ENCODE peak calls at places on chromosomes 5 and 9, in six cellular contexts. M is GM23338, K is uterus, J is sigmoid colon, G is body of pancreas, V is HL-60. L is an unnamed sample.

GRCh38 chr9:15282567-15282966 is 24.4 kb downstream of the TTC39B start:
- DNase-seq in V (no peak), M (no peak), G (no peak), K (no peak), J (no peak), L (no peak)

GRCh38 chr5:157309796-157310195 is 43.9 kb downstream of the CYFIP2 start:
- DNase-seq in K (no peak), G (no peak), M (peak), J (no peak), V (no peak), L (no peak)

GRCh38 chr5:154110781-154111180 is 72.0 kb downstream of the MFAP3 start:
- DNase-seq in M (no peak), V (no peak), J (no peak), K (no peak), G (no peak), L (no peak)

GRCh38 chr9:89313842-89314241 is 2.8 kb downstream of the CKS2 start:
- DNase-seq in J (no peak), V (no peak), G (no peak), M (no peak), K (no peak), L (no peak)

GRCh38 chr9:121870271-121870670 is 218.8 kb downstream of the DAB2IP start:
- DNase-seq in V (no peak), G (no peak), J (no peak), K (no peak), M (no peak), L (no peak)

GRCh38 chr5:111532873-111533272 is 20.5 kb upstream of the STARD4 start:
- DNase-seq in M (no peak), V (no peak), K (no peak), G (no peak), J (no peak), L (no peak)

GRCh38 chr9:3498691-3499090 is 27.1 kb downstream of the RFX3 start:
- DNase-seq in V (no peak), K (no peak), J (no peak), M (no peak), G (peak), L (no peak)

GRCh38 chr9:93592389-93593021 is 16.1 kb downstream of the PHF2 start:
- DNase-seq in V (no peak), G (no peak), J (no peak), M (peak), K (no peak), L (no peak)

GRCh38 chr5:169139381-169140125 is 161.4 kb downstream of the SLIT3 start:
- DNase-seq in M (no peak), V (no peak), G (peak), K (peak), J (no peak), L (peak)

GRCh38 chr9:108996653-108997052 is 16.6 kb downstream of the CTNNAL1 start:
- DNase-seq in G (no peak), K (no peak), J (no peak), V (no peak), M (no peak), L (no peak)

GRCh38 chr5:57499262-57500050 is 16.8 kb upstream of the ACTBL2 start:
- DNase-seq in J (no peak), K (no peak), G (peak), V (no peak), M (peak), L (no peak)

GRCh38 chr5:40221796-40222195 is 457.9 kb upstream of the PTGER4 start:
- DNase-seq in M (no peak), K (no peak), V (no peak), G (no peak), J (no peak), L (no peak)

GRCh38 chr9:87285183-87285582 is 212.5 kb upstream of the DAPK1 start:
- DNase-seq in G (peak), K (no peak), M (no peak), V (no peak), J (no peak), L (no peak)

GRCh38 chr9:77495834-77496671 is 152.1 kb downstream of the GNA14 start:
- DNase-seq in G (peak), J (peak), V (no peak), K (peak), M (peak), L (no peak)

GRCh38 chr5:78771260-78772240 is 123.0 kb upstream of the LHFPL2 start:
- DNase-seq in K (peak), V (no peak), J (no peak), M (no peak), G (no peak), L (no peak)

GRCh38 chr5:88674262-88675158 is 208.5 kb downstream of the MEF2C start:
- DNase-seq in G (no peak), J (no peak), M (peak), V (no peak), K (no peak), L (no peak)

GRCh38 chr5:51389326-51389581 is 6.0 kb downstream of the ISL1 start:
- DNase-seq in V (no peak), J (no peak), G (no peak), M (peak), K (no peak), L (no peak)

GRCh38 chr5:151298063-151298462 is 5.5 kb downstream of the SLC36A3 start:
- DNase-seq in M (peak), J (no peak), K (no peak), V (peak), G (peak), L (no peak)

GRCh38 chr5:179795049-179795862 is 1.5 kb downstream of the LTC4S start:
- DNase-seq in J (peak), M (peak), G (peak), K (peak), V (no peak), L (no peak)

GRCh38 chr5:180866296-180866695 is 5.2 kb upstream of the ZFP62 start:
- DNase-seq in V (no peak), J (no peak), K (no peak), G (no peak), M (no peak), L (no peak)

GRCh38 chr9:76987594-76988200 is 31.8 kb upstream of the FOXB2 start:
- DNase-seq in G (peak), J (no peak), K (peak), M (peak), V (peak), L (no peak)

GRCh38 chr5:138018844-138019243 is 14.0 kb downstream of the FAM13B start:
- DNase-seq in M (peak), J (no peak), V (no peak), K (no peak), G (no peak), L (no peak)

GRCh38 chr5:54988817-54989216 is 3.4 kb upstream of the ESM1 start:
- DNase-seq in K (no peak), V (no peak), M (no peak), G (no peak), J (no peak), L (no peak)

GRCh38 chr5:118703241-118703640 is 285.1 kb downstream of the DTWD2 start:
- DNase-seq in J (no peak), V (no peak), M (no peak), G (no peak), K (no peak), L (no peak)

GRCh38 chr9:20940447-20941176 is 90.8 kb downstream of the HACD4 start:
- DNase-seq in V (no peak), M (no peak), J (no peak), K (no peak), G (no peak), L (no peak)

GRCh38 chr5:95726811-95727763 is 4.0 kb upstream of the RHOBTB3 start:
- DNase-seq in G (no peak), K (no peak), V (no peak), J (no peak), M (no peak), L (no peak)

GRCh38 chr5:13354611-13355010 is 589.9 kb downstream of the DNAH5 start:
- DNase-seq in J (no peak), V (no peak), M (no peak), K (no peak), G (no peak), L (no peak)

GRCh38 chr5:13357937-13358336 is 586.6 kb downstream of the DNAH5 start:
- DNase-seq in K (no peak), M (no peak), G (no peak), J (no peak), V (no peak), L (no peak)

GRCh38 chr5:13356226-13356625 is 588.3 kb downstream of the DNAH5 start:
- DNase-seq in M (no peak), V (no peak), G (no peak), J (no peak), K (no peak), L (no peak)

DNA sequence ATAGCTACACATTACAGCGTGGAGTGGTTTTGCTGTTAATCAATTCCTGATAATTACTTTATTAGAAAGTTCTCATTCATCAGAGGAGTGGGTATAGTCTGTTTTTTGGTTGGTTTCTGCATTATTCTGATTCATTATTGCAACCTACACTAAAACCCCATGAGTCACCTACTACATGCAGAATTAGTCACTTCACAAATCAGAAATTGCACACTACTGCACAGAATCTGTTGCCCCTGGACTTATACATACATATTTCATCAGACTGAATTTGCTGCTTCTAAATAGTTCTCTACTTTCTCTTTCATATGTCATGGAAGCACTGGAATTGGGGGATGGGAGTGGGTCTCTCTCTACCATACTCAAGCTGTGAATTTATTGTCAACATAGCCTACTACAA is 585.2 kb downstream of the DNAH5 start:
- DNase-seq in K (no peak), J (no peak), V (no peak), G (no peak), M (no peak), L (no peak)
- H3K4me3 ChIP-seq in K (no peak), J (no peak), V (no peak), G (no peak), M (no peak), L (no peak)

GRCh38 chr9:131271506-131271931 is 4.8 kb downstream of the FAM78A start:
- DNase-seq in V (peak), M (no peak), G (no peak), J (no peak), K (no peak), L (no peak)
- H3K4me3 ChIP-seq in V (peak), M (no peak), G (no peak), J (no peak), K (no peak), L (peak)

GRCh38 chr9:71442937-71443336 is 321.5 kb upstream of the TRPM3 start:
- DNase-seq in K (no peak), M (no peak), G (no peak), J (no peak), V (no peak), L (no peak)

GRCh38 chr9:71446499-71447411 is 321.6 kb downstream of the CEMIP2 start:
- DNase-seq in K (no peak), G (peak), M (peak), J (no peak), V (peak), L (no peak)

GRCh38 chr9:71446081-71446480 is 322.2 kb downstream of the CEMIP2 start:
- DNase-seq in J (no peak), V (no peak), K (no peak), G (no peak), M (no peak), L (no peak)
- H3K4me3 ChIP-seq in J (peak), V (no peak), K (no peak), G (no peak), M (peak), L (peak)

GRCh38 chr5:80237243-80237642 is 18.6 kb downstream of the SERINC5 start:
- DNase-seq in M (no peak), G (no peak), K (no peak), J (no peak), V (no peak), L (no peak)

GRCh38 chr5:80238078-80238477 is 17.8 kb downstream of the SERINC5 start:
- DNase-seq in V (no peak), J (no peak), M (no peak), K (no peak), G (peak), L (no peak)

GRCh38 chr5:80238778-80239679 is 16.8 kb downstream of the SERINC5 start:
- DNase-seq in K (peak), V (peak), M (no peak), G (peak), J (peak), L (peak)

GRCh38 chr5:80240368-80240986 is 15.4 kb downstream of the SERINC5 start:
- DNase-seq in M (no peak), G (no peak), V (no peak), J (no peak), K (no peak), L (no peak)

DNA sequence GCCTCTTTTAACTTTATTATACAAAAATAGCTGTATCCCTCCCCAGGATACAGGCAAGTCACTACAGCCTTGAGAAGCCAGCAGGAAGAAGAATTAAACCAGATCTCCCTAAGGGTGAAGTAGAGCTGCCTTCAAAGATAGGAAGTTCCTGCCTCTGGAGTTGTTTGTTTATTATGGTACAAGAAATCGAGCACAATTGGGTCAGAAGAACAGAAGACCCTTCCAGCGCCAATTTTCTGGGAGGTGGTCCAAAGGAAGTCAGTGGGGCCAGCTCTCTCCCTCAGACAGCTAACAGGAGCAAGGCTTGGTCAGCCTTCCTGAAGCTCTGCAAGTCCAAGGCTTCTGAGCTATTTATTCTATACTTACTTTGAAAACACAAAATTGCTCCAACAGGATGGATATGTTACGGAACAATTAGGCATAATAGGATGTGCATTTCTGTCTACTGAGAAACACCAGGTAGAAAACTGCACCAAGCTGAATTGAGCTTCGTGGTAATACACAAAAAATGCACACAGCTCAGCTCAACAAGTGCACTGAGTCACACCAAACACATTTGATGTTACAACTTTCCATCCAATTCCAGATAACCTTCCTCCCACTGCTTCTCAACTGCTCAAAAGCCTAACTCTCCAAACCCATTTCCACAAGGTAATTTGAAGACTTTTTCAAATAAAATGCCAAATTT is 16.0 kb downstream of the SERINC5 start:
- DNase-seq in K (no peak), G (no peak), V (no peak), J (no peak), M (no peak), L (no peak)
- H3K4me3 ChIP-seq in K (no peak), G (no peak), V (no peak), J (no peak), M (no peak), L (peak)

DNA sequence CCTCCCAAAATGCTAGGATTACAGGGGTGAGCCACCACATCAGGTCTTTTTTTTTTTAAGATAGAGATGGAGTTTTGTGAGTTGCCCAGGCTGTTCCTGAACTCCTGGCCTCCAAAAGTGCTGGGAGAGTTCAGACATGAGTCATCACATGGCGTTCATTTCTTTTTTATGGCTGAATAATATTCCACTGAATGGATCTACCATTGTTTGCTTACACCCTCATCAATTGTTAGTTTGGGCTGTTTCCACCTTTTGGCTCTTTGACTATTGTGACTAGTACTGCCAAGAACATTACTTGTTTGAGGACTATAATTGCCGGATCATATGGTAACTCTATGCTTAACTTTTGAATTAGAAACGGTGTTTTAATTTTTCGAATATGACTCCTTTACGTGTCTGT is 787 bp upstream of the N4BP3 start:
- DNase-seq in G (no peak), J (no peak), V (no peak), M (no peak), K (no peak), L (no peak)
- H3K4me3 ChIP-seq in G (no peak), J (no peak), V (no peak), M (peak), K (no peak), L (peak)

L was measured in left ventricle myocardium inferior.